ENCODE peak calls at places on chromosomes 16 and 17, in nine cellular contexts. P is NCI-H1436, K is colonic mucosa, N is AG08396, G is naive B cell, X is activated T-cell treated with anti-CD3 and anti-CD28 coated beads for 1 hour, F is MV-4-11, T is RWPE1, V is D341Med. W is an unnamed sample.

GRCh38 chr16:55480228-55480655 is 1.2 kb downstream of the MMP2 start:
- DNase-seq in P (no peak), K (peak), N (peak), G (no peak), X (no peak), F (peak), T (no peak), V (no peak), W (no peak)

GRCh38 chr17:79047923-79048825 is 24.2 kb downstream of the C1QTNF1 start:
- DNase-seq in P (no peak), K (no peak), N (no peak), G (no peak), X (no peak), F (no peak), T (no peak), V (peak), W (no peak)

GRCh38 chr16:23857256-23857891 is 21.6 kb downstream of the PRKCB start:
- DNase-seq in P (no peak), K (no peak), N (no peak), G (no peak), X (no peak), F (peak), T (no peak), V (no peak), W (no peak)

GRCh38 chr16:84369105-84369504 is 767 bp downstream of the ATP2C2 start:
- DNase-seq in P (no peak), K (peak), N (no peak), G (no peak), X (no peak), F (no peak), T (no peak), V (no peak), W (no peak)

GRCh38 chr17:13114601-13115024 is 96.8 kb upstream of the ELAC2 start:
- DNase-seq in P (peak), K (peak), N (peak), G (no peak), X (no peak), F (no peak), T (peak), V (peak), W (peak)

GRCh38 chr17:49829026-49829425 is 18.8 kb downstream of the TAC4 start:
- DNase-seq in P (no peak), K (no peak), N (no peak), G (no peak), X (no peak), F (no peak), T (no peak), V (no peak), W (no peak)

GRCh38 chr17:72273301-72274056 is 152.7 kb downstream of the SOX9 start:
- DNase-seq in P (peak), K (no peak), N (no peak), G (no peak), X (no peak), F (no peak), T (peak), V (no peak), W (no peak)

GRCh38 chr16:87635541-87636049 is 33.3 kb downstream of the JPH3 start:
- DNase-seq in P (peak), K (peak), N (peak), G (peak), X (peak), F (peak), T (peak), V (peak), W (no peak)

GRCh38 chr17:34706029-34706428 is 126.6 kb downstream of the TMEM132E start:
- DNase-seq in P (no peak), K (no peak), N (no peak), G (no peak), X (no peak), F (peak), T (peak), V (no peak), W (peak)

GRCh38 chr16:11501583-11502138 is 85.1 kb downstream of the LITAF start:
- DNase-seq in P (no peak), K (no peak), N (no peak), G (no peak), X (no peak), F (no peak), T (no peak), V (no peak), W (no peak)

GRCh38 chr16:79269211-79269863 is 331.2 kb downstream of the MAF start:
- DNase-seq in P (no peak), K (no peak), N (no peak), G (peak), X (no peak), F (no peak), T (no peak), V (no peak), W (no peak)

GRCh38 chr16:11639925-11640899 is 28.0 kb upstream of the SNN start:
- DNase-seq in P (no peak), K (peak), N (peak), G (no peak), X (no peak), F (peak), T (peak), V (no peak), W (no peak)

GRCh38 chr17:53707546-53707945 is 115.2 kb upstream of the KIF2B start:
- DNase-seq in P (no peak), K (no peak), N (no peak), G (no peak), X (no peak), F (no peak), T (no peak), V (no peak), W (no peak)

GRCh38 chr16:72149676-72150464 is 22.1 kb downstream of the PMFBP1 start:
- DNase-seq in P (no peak), K (no peak), N (no peak), G (no peak), X (no peak), F (peak), T (no peak), V (no peak), W (no peak)

GRCh38 chr16:83138976-83139690 is 512.4 kb downstream of the CDH13 start:
- DNase-seq in P (no peak), K (no peak), N (no peak), G (no peak), X (no peak), F (no peak), T (no peak), V (no peak), W (no peak)

GRCh38 chr17:79027274-79027924 is 3.4 kb downstream of the C1QTNF1 start:
- DNase-seq in P (no peak), K (no peak), N (no peak), G (no peak), X (no peak), F (no peak), T (no peak), V (peak), W (no peak)

GRCh38 chr17:7204335-7204734 is 15.3 kb downstream of the DLG4 start:
- DNase-seq in P (no peak), K (no peak), N (no peak), G (no peak), X (no peak), F (no peak), T (no peak), V (peak), W (no peak)

GRCh38 chr16:49834496-49835009 is 21.4 kb downstream of the ZNF423 start:
- DNase-seq in P (no peak), K (peak), N (no peak), G (no peak), X (no peak), F (no peak), T (no peak), V (peak), W (no peak)

GRCh38 chr17:52079496-52079895 is 79.0 kb downstream of the CA10 start:
- DNase-seq in P (no peak), K (no peak), N (no peak), G (no peak), X (no peak), F (no peak), T (no peak), V (no peak), W (no peak)

GRCh38 chr16:782766-783403 is 5.3 kb downstream of the RPUSD1 start:
- DNase-seq in P (peak), K (no peak), N (no peak), G (no peak), X (no peak), F (no peak), T (peak), V (peak), W (no peak)

GRCh38 chr17:31787857-31788570 is 71.0 kb downstream of the COPRS start:
- DNase-seq in P (no peak), K (no peak), N (peak), G (no peak), X (no peak), F (no peak), T (peak), V (no peak), W (no peak)

GRCh38 chr17:40325156-40326013 is 16.4 kb downstream of the RARA start:
- DNase-seq in P (no peak), K (no peak), N (no peak), G (peak), X (no peak), F (peak), T (no peak), V (no peak), W (no peak)

GRCh38 chr17:75531724-75532090 is 6.2 kb downstream of the LLGL2 start:
- DNase-seq in P (no peak), K (no peak), N (no peak), G (no peak), X (no peak), F (no peak), T (peak), V (no peak), W (no peak)

GRCh38 chr16:71210-71539 is 1.3 kb downstream of the RHBDF1 start:
- DNase-seq in P (no peak), K (no peak), N (no peak), G (no peak), X (no peak), F (no peak), T (no peak), V (no peak), W (no peak)

GRCh38 chr16:75624921-75625334 is 1.8 kb upstream of the ADAT1 start:
- DNase-seq in P (no peak), K (no peak), N (no peak), G (no peak), X (no peak), F (peak), T (peak), V (no peak), W (no peak)

W was measured in progenitor cell of endocrine pancreas.